ENCODE peak calls at places on chromosomes 12 and 14, in five cellular contexts. P is D341Med; R is hippocampal formation; O is activated T-cell treated with anti-CD3 and anti-CD28 coated beads, Interleukin-2, amount 50 U/mL, for 24 hours; J is GM04504. W is an unnamed sample.

GRCh38 chr12:5318874-5319273 is 113.0 kb upstream of the NTF3 start:
- DNase-seq in R (no peak), P (no peak), O (no peak), J (peak), W (no peak)

GRCh38 chr12:94550964-94551363 is 91.3 kb upstream of the CEP83 start:
- DNase-seq in P (no peak), J (no peak), R (no peak), O (no peak), W (no peak)

GRCh38 chr14:61358812-61359211 is 37.4 kb downstream of the PRKCH start:
- DNase-seq in J (no peak), O (no peak), P (no peak), R (no peak), W (no peak)

GRCh38 chr14:95185033-95185432 is 27.7 kb upstream of the DICER1 start:
- DNase-seq in O (no peak), J (no peak), P (no peak), R (no peak), W (no peak)

GRCh38 chr14:62776300-62776699 is 269.0 kb downstream of the KCNH5 start:
- DNase-seq in J (no peak), O (no peak), P (no peak), R (no peak), W (no peak)

GRCh38 chr12:1612196-1612595 is 16.8 kb upstream of the WNT5B start:
- DNase-seq in J (no peak), O (no peak), P (no peak), R (no peak), W (no peak)

GRCh38 chr14:39880106-39880695 is 448.0 kb upstream of the FBXO33 start:
- DNase-seq in O (no peak), P (no peak), R (no peak), J (no peak), W (no peak)

GRCh38 chr14:99605299-99605961 is 1.4 kb upstream of the CCDC85C start:
- DNase-seq in J (no peak), P (peak), O (peak), R (peak), W (peak)

GRCh38 chr14:35389315-35389667 is 15.3 kb downstream of the NFKBIA start:
- DNase-seq in R (no peak), P (no peak), J (no peak), O (no peak), W (no peak)

GRCh38 chr12:124727922-124728321 is 135.7 kb downstream of the SCARB1 start:
- DNase-seq in O (no peak), J (no peak), R (no peak), P (no peak), W (no peak)

GRCh38 chr12:22018860-22019259 is 27.2 kb upstream of the CMAS start:
- DNase-seq in R (no peak), J (no peak), P (no peak), O (no peak), W (peak)

GRCh38 chr14:58969951-58970751 is 218.3 kb upstream of the DAAM1 start:
- DNase-seq in O (no peak), P (no peak), J (no peak), R (no peak), W (no peak)

GRCh38 chr12:120366341-120366705 is 2.6 kb downstream of the MSI1 start:
- DNase-seq in R (no peak), O (no peak), P (no peak), J (no peak), W (no peak)

GRCh38 chr12:129246630-129247029 is 393.4 kb downstream of the GLT1D1 start:
- DNase-seq in R (no peak), J (no peak), O (no peak), P (no peak), W (no peak)

GRCh38 chr12:116406529-116406928 is 129.0 kb upstream of the MED13L start:
- DNase-seq in O (no peak), J (peak), P (no peak), R (peak), W (no peak)

GRCh38 chr12:42141981-42142606 is 2.6 kb downstream of the GXYLT1 start:
- DNase-seq in P (no peak), O (no peak), R (no peak), J (no peak), W (no peak)

GRCh38 chr14:70441641-70442040 is 10.3 kb upstream of the ADAM21 start:
- DNase-seq in O (no peak), R (no peak), J (no peak), P (no peak), W (no peak)

GRCh38 chr14:23294346-23294733 is 8.3 kb downstream of the PPP1R3E start:
- DNase-seq in P (no peak), J (no peak), O (no peak), R (no peak), W (no peak)

GRCh38 chr12:132393245-132393795 is 63.9 kb upstream of the GALNT9 start:
- DNase-seq in J (no peak), O (no peak), P (no peak), R (no peak), W (no peak)

GRCh38 chr14:29548948-29549370 is 378.7 kb downstream of the PRKD1 start:
- DNase-seq in P (peak), R (no peak), O (no peak), J (peak), W (no peak)

GRCh38 chr12:3684449-3685051 is 68.4 kb downstream of the CRACR2A start:
- DNase-seq in P (no peak), O (no peak), J (no peak), R (no peak), W (no peak)

GRCh38 chr14:40133484-40133883 is 701.3 kb upstream of the FBXO33 start:
- DNase-seq in P (no peak), J (no peak), R (no peak), O (no peak), W (no peak)

GRCh38 chr14:98062083-98062482 is 1209.9 kb downstream of the BCL11B start:
- DNase-seq in O (no peak), R (no peak), J (no peak), P (no peak), W (no peak)

GRCh38 chr14:88426271-88426670 is 40.8 kb downstream of the SPATA7 start:
- DNase-seq in R (no peak), J (no peak), P (no peak), O (no peak), W (no peak)

W was measured in naive thymus-derived CD4-positive, alpha-beta T cell.